ENCODE peak calls at places on chromosome 11, in five cellular contexts. J is transverse colon, Y is OCI-LY7, U is cardiac muscle cell, D is substantia nigra. O is an unnamed sample.

GRCh38 chr11:103322861-103323260 is 213.6 kb downstream of the DYNC2H1 start:
- DNase-seq in J (no peak), Y (no peak), U (peak), D (no peak), O (no peak)

GRCh38 chr11:47409440-47410403 is 1.3 kb downstream of the SLC39A13 start:
- DNase-seq in J (no peak), Y (no peak), U (no peak), D (no peak), O (no peak)

GRCh38 chr11:69501121-69501489 is 19.6 kb downstream of the LINC01488 start:
- DNase-seq in J (no peak), Y (no peak), U (no peak), D (no peak), O (no peak)

GRCh38 chr11:61922539-61922938 is 5.2 kb upstream of the RAB3IL1 start:
- DNase-seq in J (peak), Y (no peak), U (peak), D (peak), O (no peak)

GRCh38 chr11:8239056-8239455 is 24.6 kb downstream of the LMO1 start:
- DNase-seq in J (no peak), Y (no peak), U (no peak), D (no peak), O (no peak)

GRCh38 chr11:134666273-134667174 is 254.5 kb upstream of the B3GAT1 start:
- DNase-seq in J (no peak), Y (no peak), U (no peak), D (no peak), O (peak)

GRCh38 chr11:109978895-109979294 is 114.3 kb upstream of the ZC3H12C start:
- DNase-seq in J (no peak), Y (no peak), U (peak), D (no peak), O (no peak)

GRCh38 chr11:16240687-16241086 is 115.7 kb downstream of the SOX6 start:
- DNase-seq in J (no peak), Y (no peak), U (no peak), D (no peak), O (no peak)

GRCh38 chr11:86147004-86147403 is 78.1 kb upstream of the PICALM start:
- DNase-seq in J (no peak), Y (no peak), U (no peak), D (no peak), O (no peak)
- H3K27ac ChIP-seq in J (no peak), Y (no peak), U (no peak), D (no peak), O (no peak)

DNA sequence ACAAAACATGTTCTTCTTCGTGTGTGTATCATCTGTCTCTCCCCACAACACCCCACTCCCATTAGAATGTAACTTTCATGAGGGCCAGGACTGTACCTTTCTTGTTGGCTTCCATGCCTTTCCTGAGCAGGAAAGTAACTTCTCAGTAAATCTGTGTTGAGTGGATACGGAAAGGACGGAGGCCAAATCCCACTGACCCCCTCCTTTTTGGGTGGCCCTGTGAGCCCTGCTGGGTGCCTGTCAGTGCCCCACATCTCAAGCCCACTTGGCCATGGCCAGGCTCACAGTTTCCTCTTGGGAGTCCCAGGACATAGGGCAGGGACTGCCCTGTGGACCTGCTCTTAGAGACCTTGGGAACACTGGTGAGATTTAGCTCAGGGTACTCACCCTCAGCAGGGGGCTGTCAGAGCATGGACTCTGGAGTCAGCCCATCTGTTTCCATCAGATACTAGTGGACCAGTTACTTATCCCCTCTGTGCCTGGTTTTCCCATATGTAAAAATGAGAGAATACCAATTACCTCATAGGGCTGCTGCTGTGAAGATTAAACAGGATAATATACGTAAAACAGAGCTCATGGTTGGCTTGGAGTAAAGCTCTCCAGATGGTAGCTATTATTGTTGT is 1.1 kb upstream of the C11orf96 start:
- DNase-seq in J (no peak), Y (no peak), U (peak), D (no peak), O (no peak)
- H3K27ac ChIP-seq in J (peak), Y (no peak), U (peak), D (peak), O (no peak)

DNA sequence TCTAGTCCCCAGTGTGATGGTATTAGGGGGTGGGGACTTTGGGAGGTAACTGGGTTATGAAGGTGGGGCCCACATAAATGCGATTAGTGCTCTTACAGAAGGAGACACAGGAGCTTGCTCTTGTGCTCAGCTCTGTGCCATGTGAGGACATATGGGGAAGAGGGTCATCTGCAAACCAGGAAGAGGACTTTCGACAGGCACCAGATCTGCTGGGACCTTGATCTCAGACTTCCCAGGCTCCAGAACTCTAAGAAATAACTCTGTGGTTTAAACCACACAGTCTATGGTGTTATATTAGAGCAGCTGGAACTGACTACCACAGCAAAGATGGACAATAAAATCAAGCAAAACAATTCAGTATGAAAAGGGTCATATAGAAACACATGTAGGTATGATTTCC is 26.7 kb downstream of the NNMT start:
- DNase-seq in J (no peak), Y (no peak), U (no peak), D (no peak), O (no peak)
- H3K27ac ChIP-seq in J (no peak), Y (no peak), U (no peak), D (no peak), O (no peak)

GRCh38 chr11:119092880-119093665 is 8.4 kb downstream of the HMBS start:
- DNase-seq in J (no peak), Y (no peak), U (peak), D (no peak), O (no peak)
- H3K27ac ChIP-seq in J (peak), Y (peak), U (peak), D (peak), O (no peak)

DNA sequence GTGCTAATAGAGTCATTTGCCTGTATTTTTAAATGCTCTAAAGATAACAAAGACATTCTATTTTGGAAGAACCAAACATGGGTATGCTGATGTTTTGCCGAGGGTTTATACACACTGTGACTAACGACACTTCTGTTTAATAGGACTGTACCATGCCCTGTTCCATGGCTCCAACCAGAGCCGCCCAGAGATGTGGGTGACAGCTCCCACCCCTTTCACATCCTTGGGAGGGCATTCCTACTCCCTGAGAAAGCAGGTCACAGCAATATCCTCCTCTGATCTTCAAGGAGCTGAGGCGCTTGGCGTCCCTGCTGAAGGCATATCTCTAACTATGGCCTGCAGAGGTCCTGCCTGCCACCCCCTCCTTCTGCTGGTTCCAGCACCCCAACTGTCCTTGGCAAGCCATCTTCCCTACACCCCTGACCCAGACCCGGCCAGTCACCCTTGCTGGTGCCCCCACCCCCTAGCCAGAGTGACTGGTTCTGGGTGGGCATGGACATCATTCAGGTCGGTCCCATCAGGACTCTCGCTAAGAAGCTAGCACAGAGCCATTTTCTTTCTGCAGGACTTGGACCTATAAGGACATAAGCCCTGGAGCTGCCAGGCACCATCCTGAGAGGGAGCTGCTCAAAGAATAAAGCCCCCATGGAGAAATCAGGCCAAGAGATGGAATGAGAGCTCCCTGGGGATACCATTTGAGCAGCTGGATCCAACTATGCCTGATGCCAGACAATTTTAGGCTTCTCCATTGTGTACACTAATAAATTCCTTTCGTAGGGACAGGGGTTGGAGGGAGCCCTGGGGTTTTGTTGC is 381.3 kb downstream of the CTTN start:
- DNase-seq in J (no peak), Y (no peak), U (no peak), D (no peak), O (no peak)
- H3K27ac ChIP-seq in J (no peak), Y (no peak), U (no peak), D (no peak), O (no peak)

DNA sequence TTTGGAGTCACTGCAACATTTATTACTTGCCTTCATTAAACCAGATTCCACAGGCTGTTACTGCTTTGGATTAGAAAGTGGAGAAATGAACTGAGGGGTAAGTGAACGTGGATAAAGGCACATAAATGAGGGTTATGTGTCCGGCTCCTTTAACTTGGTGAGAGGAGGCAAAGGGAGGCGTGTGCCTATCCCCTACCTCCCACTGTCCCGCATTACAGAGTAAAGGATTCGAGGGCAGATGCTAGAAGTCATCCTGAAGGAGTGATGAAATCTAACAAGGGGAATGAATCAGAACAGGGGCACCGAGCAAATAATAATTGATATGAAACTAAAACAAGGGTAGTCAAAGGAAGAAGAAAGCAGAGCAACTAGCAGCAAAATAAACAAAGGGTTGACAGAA is 147.2 kb downstream of the GRIA4 start:
- DNase-seq in J (no peak), Y (no peak), U (no peak), D (no peak), O (no peak)
- H3K27ac ChIP-seq in J (no peak), Y (no peak), U (no peak), D (no peak), O (no peak)

GRCh38 chr11:111731839-111732238 is 34.4 kb downstream of the PPP2R1B start:
- DNase-seq in J (no peak), Y (no peak), U (no peak), D (no peak), O (no peak)
- H3K27ac ChIP-seq in J (peak), Y (no peak), U (no peak), D (peak), O (peak)